ENCODE peak calls at places on chromosome 17, in nine cellular contexts. One of them, this sample, is unnamed.

GRCh38 chr17:20967776-20968175 is 75.0 kb downstream of the USP22 start:
- DNase-seq in NAMALWA: no peak
- DNase-seq in stimulated activated CD4-positive, alpha-beta T cell treated with anti-CD3 and anti-CD28 coated beads, Interleukin-12 subunit alpha, Interleukin-12 subunit beta, amount 100 ng/mL, for 48 hours: no peak
- DNase-seq in effector memory CD4-positive, alpha-beta T cell: no peak
- DNase-seq in stimulated activated CD8-positive, alpha-beta memory T cell treated with anti-CD3 and anti-CD28 coated beads, Interleukin-4, amount 100 ng/mL, for 24 hours: no peak
- DNase-seq in activated CD4-positive, alpha-beta T cell treated with anti-CD3 and anti-CD28 coated beads for 1 hour: no peak
- DNase-seq in C1 segment of cervical spinal cord: no peak
- DNase-seq in activated T-helper 1 cell treated with Interleukin-2 at 50 U/mL for 16 hours: no peak
- DNase-seq in stromal cell of bone marrow: no peak
- DNase-seq in this sample: no peak

GRCh38 chr17:9346296-9346926 is 229.2 kb downstream of the STX8 start:
- DNase-seq in activated T-helper 1 cell treated with Interleukin-2 at 50 U/mL for 16 hours: no peak
- DNase-seq in stimulated activated CD4-positive, alpha-beta T cell treated with anti-CD3 and anti-CD28 coated beads, Interleukin-12 subunit alpha, Interleukin-12 subunit beta, amount 100 ng/mL, for 48 hours: peak
- DNase-seq in activated CD4-positive, alpha-beta T cell treated with anti-CD3 and anti-CD28 coated beads for 1 hour: no peak
- DNase-seq in effector memory CD4-positive, alpha-beta T cell: no peak
- DNase-seq in NAMALWA: no peak
- DNase-seq in stromal cell of bone marrow: peak
- DNase-seq in stimulated activated CD8-positive, alpha-beta memory T cell treated with anti-CD3 and anti-CD28 coated beads, Interleukin-4, amount 100 ng/mL, for 24 hours: no peak
- DNase-seq in C1 segment of cervical spinal cord: no peak
- DNase-seq in this sample: no peak

GRCh38 chr17:58136669-58137279 is 11.4 kb upstream of the OR4D1 start:
- DNase-seq in NAMALWA: peak
- DNase-seq in effector memory CD4-positive, alpha-beta T cell: no peak
- DNase-seq in activated T-helper 1 cell treated with Interleukin-2 at 50 U/mL for 16 hours: no peak
- DNase-seq in stimulated activated CD4-positive, alpha-beta T cell treated with anti-CD3 and anti-CD28 coated beads, Interleukin-12 subunit alpha, Interleukin-12 subunit beta, amount 100 ng/mL, for 48 hours: no peak
- DNase-seq in stimulated activated CD8-positive, alpha-beta memory T cell treated with anti-CD3 and anti-CD28 coated beads, Interleukin-4, amount 100 ng/mL, for 24 hours: no peak
- DNase-seq in stromal cell of bone marrow: no peak
- DNase-seq in C1 segment of cervical spinal cord: no peak
- DNase-seq in activated CD4-positive, alpha-beta T cell treated with anti-CD3 and anti-CD28 coated beads for 1 hour: no peak
- DNase-seq in this sample: no peak

GRCh38 chr17:30340957-30341356 is 7.1 kb upstream of the TMIGD1 start:
- DNase-seq in effector memory CD4-positive, alpha-beta T cell: no peak
- DNase-seq in activated T-helper 1 cell treated with Interleukin-2 at 50 U/mL for 16 hours: no peak
- DNase-seq in C1 segment of cervical spinal cord: no peak
- DNase-seq in NAMALWA: no peak
- DNase-seq in stromal cell of bone marrow: no peak
- DNase-seq in stimulated activated CD8-positive, alpha-beta memory T cell treated with anti-CD3 and anti-CD28 coated beads, Interleukin-4, amount 100 ng/mL, for 24 hours: no peak
- DNase-seq in stimulated activated CD4-positive, alpha-beta T cell treated with anti-CD3 and anti-CD28 coated beads, Interleukin-12 subunit alpha, Interleukin-12 subunit beta, amount 100 ng/mL, for 48 hours: no peak
- DNase-seq in activated CD4-positive, alpha-beta T cell treated with anti-CD3 and anti-CD28 coated beads for 1 hour: no peak
- DNase-seq in this sample: no peak

GRCh38 chr17:74642995-74643394 is 19.5 kb upstream of the CD300E start:
- DNase-seq in C1 segment of cervical spinal cord: no peak
- DNase-seq in stimulated activated CD8-positive, alpha-beta memory T cell treated with anti-CD3 and anti-CD28 coated beads, Interleukin-4, amount 100 ng/mL, for 24 hours: no peak
- DNase-seq in effector memory CD4-positive, alpha-beta T cell: no peak
- DNase-seq in activated T-helper 1 cell treated with Interleukin-2 at 50 U/mL for 16 hours: no peak
- DNase-seq in NAMALWA: no peak
- DNase-seq in activated CD4-positive, alpha-beta T cell treated with anti-CD3 and anti-CD28 coated beads for 1 hour: no peak
- DNase-seq in stromal cell of bone marrow: no peak
- DNase-seq in stimulated activated CD4-positive, alpha-beta T cell treated with anti-CD3 and anti-CD28 coated beads, Interleukin-12 subunit alpha, Interleukin-12 subunit beta, amount 100 ng/mL, for 48 hours: no peak
- DNase-seq in this sample: no peak

GRCh38 chr17:21199856-21200255 is 14.1 kb downstream of the TMEM11 start:
- DNase-seq in stimulated activated CD8-positive, alpha-beta memory T cell treated with anti-CD3 and anti-CD28 coated beads, Interleukin-4, amount 100 ng/mL, for 24 hours: no peak
- DNase-seq in activated T-helper 1 cell treated with Interleukin-2 at 50 U/mL for 16 hours: no peak
- DNase-seq in NAMALWA: no peak
- DNase-seq in stromal cell of bone marrow: no peak
- DNase-seq in stimulated activated CD4-positive, alpha-beta T cell treated with anti-CD3 and anti-CD28 coated beads, Interleukin-12 subunit alpha, Interleukin-12 subunit beta, amount 100 ng/mL, for 48 hours: no peak
- DNase-seq in activated CD4-positive, alpha-beta T cell treated with anti-CD3 and anti-CD28 coated beads for 1 hour: no peak
- DNase-seq in effector memory CD4-positive, alpha-beta T cell: no peak
- DNase-seq in C1 segment of cervical spinal cord: no peak
- DNase-seq in this sample: no peak

GRCh38 chr17:28147026-28147425 is 104.5 kb downstream of the NLK start:
- DNase-seq in stromal cell of bone marrow: no peak
- DNase-seq in activated CD4-positive, alpha-beta T cell treated with anti-CD3 and anti-CD28 coated beads for 1 hour: no peak
- DNase-seq in stimulated activated CD4-positive, alpha-beta T cell treated with anti-CD3 and anti-CD28 coated beads, Interleukin-12 subunit alpha, Interleukin-12 subunit beta, amount 100 ng/mL, for 48 hours: no peak
- DNase-seq in stimulated activated CD8-positive, alpha-beta memory T cell treated with anti-CD3 and anti-CD28 coated beads, Interleukin-4, amount 100 ng/mL, for 24 hours: no peak
- DNase-seq in activated T-helper 1 cell treated with Interleukin-2 at 50 U/mL for 16 hours: no peak
- DNase-seq in NAMALWA: no peak
- DNase-seq in C1 segment of cervical spinal cord: no peak
- DNase-seq in effector memory CD4-positive, alpha-beta T cell: no peak
- DNase-seq in this sample: no peak

GRCh38 chr17:60039509-60040442 is 38.9 kb downstream of the HEATR6 start:
- DNase-seq in effector memory CD4-positive, alpha-beta T cell: no peak
- DNase-seq in stimulated activated CD4-positive, alpha-beta T cell treated with anti-CD3 and anti-CD28 coated beads, Interleukin-12 subunit alpha, Interleukin-12 subunit beta, amount 100 ng/mL, for 48 hours: no peak
- DNase-seq in stromal cell of bone marrow: no peak
- DNase-seq in NAMALWA: no peak
- DNase-seq in activated T-helper 1 cell treated with Interleukin-2 at 50 U/mL for 16 hours: no peak
- DNase-seq in C1 segment of cervical spinal cord: no peak
- DNase-seq in stimulated activated CD8-positive, alpha-beta memory T cell treated with anti-CD3 and anti-CD28 coated beads, Interleukin-4, amount 100 ng/mL, for 24 hours: no peak
- DNase-seq in activated CD4-positive, alpha-beta T cell treated with anti-CD3 and anti-CD28 coated beads for 1 hour: no peak
- DNase-seq in this sample: no peak

GRCh38 chr17:83065660-83066542 is 13.5 kb upstream of the METRNL start:
- DNase-seq in effector memory CD4-positive, alpha-beta T cell: no peak
- DNase-seq in activated T-helper 1 cell treated with Interleukin-2 at 50 U/mL for 16 hours: no peak
- DNase-seq in NAMALWA: no peak
- DNase-seq in C1 segment of cervical spinal cord: no peak
- DNase-seq in activated CD4-positive, alpha-beta T cell treated with anti-CD3 and anti-CD28 coated beads for 1 hour: no peak
- DNase-seq in stimulated activated CD8-positive, alpha-beta memory T cell treated with anti-CD3 and anti-CD28 coated beads, Interleukin-4, amount 100 ng/mL, for 24 hours: no peak
- DNase-seq in stimulated activated CD4-positive, alpha-beta T cell treated with anti-CD3 and anti-CD28 coated beads, Interleukin-12 subunit alpha, Interleukin-12 subunit beta, amount 100 ng/mL, for 48 hours: no peak
- DNase-seq in stromal cell of bone marrow: no peak
- DNase-seq in this sample: no peak

GRCh38 chr17:71287246-71287828 is 833.5 kb upstream of the SOX9 start:
- DNase-seq in effector memory CD4-positive, alpha-beta T cell: no peak
- DNase-seq in stromal cell of bone marrow: no peak
- DNase-seq in NAMALWA: no peak
- DNase-seq in stimulated activated CD4-positive, alpha-beta T cell treated with anti-CD3 and anti-CD28 coated beads, Interleukin-12 subunit alpha, Interleukin-12 subunit beta, amount 100 ng/mL, for 48 hours: no peak
- DNase-seq in C1 segment of cervical spinal cord: no peak
- DNase-seq in stimulated activated CD8-positive, alpha-beta memory T cell treated with anti-CD3 and anti-CD28 coated beads, Interleukin-4, amount 100 ng/mL, for 24 hours: no peak
- DNase-seq in activated T-helper 1 cell treated with Interleukin-2 at 50 U/mL for 16 hours: no peak
- DNase-seq in activated CD4-positive, alpha-beta T cell treated with anti-CD3 and anti-CD28 coated beads for 1 hour: no peak
- DNase-seq in this sample: no peak

GRCh38 chr17:52138350-52138749 is 20.2 kb downstream of the CA10 start:
- DNase-seq in stimulated activated CD8-positive, alpha-beta memory T cell treated with anti-CD3 and anti-CD28 coated beads, Interleukin-4, amount 100 ng/mL, for 24 hours: no peak
- DNase-seq in activated CD4-positive, alpha-beta T cell treated with anti-CD3 and anti-CD28 coated beads for 1 hour: no peak
- DNase-seq in effector memory CD4-positive, alpha-beta T cell: no peak
- DNase-seq in stimulated activated CD4-positive, alpha-beta T cell treated with anti-CD3 and anti-CD28 coated beads, Interleukin-12 subunit alpha, Interleukin-12 subunit beta, amount 100 ng/mL, for 48 hours: no peak
- DNase-seq in NAMALWA: no peak
- DNase-seq in C1 segment of cervical spinal cord: no peak
- DNase-seq in activated T-helper 1 cell treated with Interleukin-2 at 50 U/mL for 16 hours: no peak
- DNase-seq in stromal cell of bone marrow: no peak
- DNase-seq in this sample: no peak

GRCh38 chr17:40515491-40516041 is 14.1 kb upstream of the TNS4 start:
- DNase-seq in C1 segment of cervical spinal cord: no peak
- DNase-seq in effector memory CD4-positive, alpha-beta T cell: peak
- DNase-seq in activated T-helper 1 cell treated with Interleukin-2 at 50 U/mL for 16 hours: no peak
- DNase-seq in stimulated activated CD8-positive, alpha-beta memory T cell treated with anti-CD3 and anti-CD28 coated beads, Interleukin-4, amount 100 ng/mL, for 24 hours: no peak
- DNase-seq in NAMALWA: no peak
- DNase-seq in stimulated activated CD4-positive, alpha-beta T cell treated with anti-CD3 and anti-CD28 coated beads, Interleukin-12 subunit alpha, Interleukin-12 subunit beta, amount 100 ng/mL, for 48 hours: peak
- DNase-seq in activated CD4-positive, alpha-beta T cell treated with anti-CD3 and anti-CD28 coated beads for 1 hour: no peak
- DNase-seq in stromal cell of bone marrow: no peak
- DNase-seq in this sample: no peak

GRCh38 chr17:78781339-78782304 is at the start of gene CYTH1:
- DNase-seq in NAMALWA: peak
- DNase-seq in stimulated activated CD8-positive, alpha-beta memory T cell treated with anti-CD3 and anti-CD28 coated beads, Interleukin-4, amount 100 ng/mL, for 24 hours: no peak
- DNase-seq in stimulated activated CD4-positive, alpha-beta T cell treated with anti-CD3 and anti-CD28 coated beads, Interleukin-12 subunit alpha, Interleukin-12 subunit beta, amount 100 ng/mL, for 48 hours: no peak
- DNase-seq in C1 segment of cervical spinal cord: peak
- DNase-seq in activated T-helper 1 cell treated with Interleukin-2 at 50 U/mL for 16 hours: no peak
- DNase-seq in effector memory CD4-positive, alpha-beta T cell: no peak
- DNase-seq in stromal cell of bone marrow: no peak
- DNase-seq in activated CD4-positive, alpha-beta T cell treated with anti-CD3 and anti-CD28 coated beads for 1 hour: peak
- DNase-seq in this sample: peak

GRCh38 chr17:64256913-64257807 is 5.9 kb downstream of the TEX2 start:
- DNase-seq in activated CD4-positive, alpha-beta T cell treated with anti-CD3 and anti-CD28 coated beads for 1 hour: no peak
- DNase-seq in NAMALWA: no peak
- DNase-seq in stromal cell of bone marrow: no peak
- DNase-seq in stimulated activated CD8-positive, alpha-beta memory T cell treated with anti-CD3 and anti-CD28 coated beads, Interleukin-4, amount 100 ng/mL, for 24 hours: no peak
- DNase-seq in effector memory CD4-positive, alpha-beta T cell: no peak
- DNase-seq in stimulated activated CD4-positive, alpha-beta T cell treated with anti-CD3 and anti-CD28 coated beads, Interleukin-12 subunit alpha, Interleukin-12 subunit beta, amount 100 ng/mL, for 48 hours: no peak
- DNase-seq in C1 segment of cervical spinal cord: no peak
- DNase-seq in activated T-helper 1 cell treated with Interleukin-2 at 50 U/mL for 16 hours: no peak
- DNase-seq in this sample: no peak

GRCh38 chr17:78839173-78839761 is 1.3 kb downstream of the USP36 start:
- DNase-seq in effector memory CD4-positive, alpha-beta T cell: no peak
- DNase-seq in activated T-helper 1 cell treated with Interleukin-2 at 50 U/mL for 16 hours: no peak
- DNase-seq in C1 segment of cervical spinal cord: no peak
- DNase-seq in NAMALWA: peak
- DNase-seq in stromal cell of bone marrow: no peak
- DNase-seq in stimulated activated CD4-positive, alpha-beta T cell treated with anti-CD3 and anti-CD28 coated beads, Interleukin-12 subunit alpha, Interleukin-12 subunit beta, amount 100 ng/mL, for 48 hours: no peak
- DNase-seq in activated CD4-positive, alpha-beta T cell treated with anti-CD3 and anti-CD28 coated beads for 1 hour: no peak
- DNase-seq in stimulated activated CD8-positive, alpha-beta memory T cell treated with anti-CD3 and anti-CD28 coated beads, Interleukin-4, amount 100 ng/mL, for 24 hours: no peak
- DNase-seq in this sample: no peak